ENCODE peak calls at places on chromosome 6, in six cellular contexts. N is IMR-90, M is GM12865, I is lower leg skin, U is astrocyte of the cerebellum, H is iPS-NIHi11. Y is an unnamed sample.

GRCh38 chr6:42276008-42276890 is 58.6 kb upstream of the MRPS10 start:
- DNase-seq in N (no peak), M (no peak), I (no peak), U (no peak), H (no peak), Y (no peak)

GRCh38 chr6:159762681-159763293 is 942 bp downstream of the ACAT2 start:
- DNase-seq in N (no peak), M (peak), I (peak), U (no peak), H (peak), Y (peak)

GRCh38 chr6:111711476-111711875 is 105.8 kb upstream of the TRAF3IP2 start:
- DNase-seq in N (no peak), M (no peak), I (no peak), U (no peak), H (peak), Y (no peak)

GRCh38 chr6:140711019-140711613 is 1336.7 kb upstream of the CITED2 start:
- DNase-seq in N (no peak), M (no peak), I (no peak), U (no peak), H (no peak), Y (no peak)

GRCh38 chr6:125858427-125859320 is 67.9 kb downstream of the NCOA7 start:
- DNase-seq in N (peak), M (peak), I (peak), U (peak), H (peak), Y (peak)

GRCh38 chr6:55040102-55040848 is 134.0 kb upstream of the HCRTR2 start:
- DNase-seq in N (peak), M (no peak), I (no peak), U (peak), H (no peak), Y (no peak)

GRCh38 chr6:43635387-43636311 is at the start of gene MAD2L1BP:
- DNase-seq in N (peak), M (peak), I (peak), U (no peak), H (peak), Y (peak)

GRCh38 chr6:125986956-125987617 is 747 bp downstream of the TRMT11 start:
- DNase-seq in N (peak), M (peak), I (no peak), U (no peak), H (no peak), Y (no peak)

GRCh38 chr6:167094820-167095637 is 27.9 kb upstream of the CCR6 start:
- DNase-seq in N (no peak), M (peak), I (no peak), U (no peak), H (no peak), Y (no peak)

GRCh38 chr6:53898026-53898795 is 103.4 kb downstream of the LRRC1 start:
- DNase-seq in N (peak), M (no peak), I (no peak), U (no peak), H (no peak), Y (no peak)

GRCh38 chr6:73285674-73286283 is 22.8 kb upstream of the KHDC1 start:
- DNase-seq in N (peak), M (peak), I (no peak), U (peak), H (peak), Y (no peak)

GRCh38 chr6:30149234-30149633 is 11.8 kb downstream of the TRIM10 start:
- DNase-seq in N (no peak), M (no peak), I (no peak), U (no peak), H (no peak), Y (no peak)

GRCh38 chr6:163335056-163335455 is 79.5 kb upstream of the QKI start:
- DNase-seq in N (no peak), M (no peak), I (no peak), U (no peak), H (no peak), Y (no peak)

GRCh38 chr6:170290306-170291128 is at the start of gene DLL1:
- DNase-seq in N (peak), M (peak), I (peak), U (no peak), H (no peak), Y (peak)

GRCh38 chr6:32972353-32973143 is 4.2 kb downstream of the BRD2 start:
- DNase-seq in N (no peak), M (peak), I (no peak), U (no peak), H (no peak), Y (no peak)

GRCh38 chr6:40302856-40303449 is 284.2 kb downstream of the LRFN2 start:
- DNase-seq in N (no peak), M (no peak), I (no peak), U (no peak), H (no peak), Y (no peak)

GRCh38 chr6:154113392-154113791 is 74.4 kb downstream of the OPRM1 start:
- DNase-seq in N (no peak), M (no peak), I (no peak), U (no peak), H (no peak), Y (no peak)

GRCh38 chr6:14717307-14717706 is 528.6 kb upstream of the JARID2 start:
- DNase-seq in N (no peak), M (no peak), I (no peak), U (no peak), H (no peak), Y (no peak)

GRCh38 chr6:165804331-165805066 is 141.5 kb upstream of the PDE10A start:
- DNase-seq in N (no peak), M (no peak), I (no peak), U (peak), H (peak), Y (no peak)

GRCh38 chr6:169173532-169174268 is 79.9 kb downstream of the THBS2 start:
- DNase-seq in N (peak), M (no peak), I (no peak), U (no peak), H (no peak), Y (no peak)

GRCh38 chr6:96460052-96460700 is 61.4 kb upstream of the UFL1 start:
- DNase-seq in N (no peak), M (no peak), I (no peak), U (no peak), H (no peak), Y (no peak)

GRCh38 chr6:46440133-46440532 is 51.1 kb downstream of the RCAN2 start:
- DNase-seq in N (peak), M (no peak), I (no peak), U (peak), H (no peak), Y (no peak)

GRCh38 chr6:33925869-33926268 is 122.1 kb upstream of the MLN start:
- DNase-seq in N (no peak), M (no peak), I (no peak), U (no peak), H (no peak), Y (no peak)

GRCh38 chr6:41231246-41231645 is 3.1 kb downstream of the TREML4 start:
- DNase-seq in N (no peak), M (no peak), I (no peak), U (no peak), H (no peak), Y (no peak)

GRCh38 chr6:38867726-38868125 is 152.6 kb downstream of the DNAH8 start:
- DNase-seq in N (no peak), M (no peak), I (no peak), U (no peak), H (no peak), Y (no peak)

GRCh38 chr6:122789078-122789861 is at the start of gene SMPDL3A:
- DNase-seq in N (peak), M (peak), I (peak), U (peak), H (peak), Y (peak)

GRCh38 chr6:161091972-161092701 is 100.6 kb downstream of the MAP3K4 start:
- DNase-seq in N (peak), M (no peak), I (no peak), U (no peak), H (no peak), Y (no peak)

GRCh38 chr6:88725111-88725711 is 238.2 kb downstream of the RNGTT start:
- DNase-seq in N (peak), M (peak), I (no peak), U (peak), H (peak), Y (peak)

GRCh38 chr6:7151381-7151780 is 43.6 kb downstream of the RREB1 start:
- DNase-seq in N (no peak), M (no peak), I (no peak), U (no peak), H (no peak), Y (no peak)

GRCh38 chr6:47376930-47377329 is 67.2 kb upstream of the TNFRSF21 start:
- DNase-seq in N (no peak), M (no peak), I (no peak), U (no peak), H (no peak), Y (no peak)

GRCh38 chr6:22152871-22153270 is 144.0 kb downstream of the PRL start:
- DNase-seq in N (no peak), M (no peak), I (no peak), U (no peak), H (no peak), Y (no peak)

GRCh38 chr6:135088818-135089809 is 34.5 kb upstream of the HBS1L start:
- DNase-seq in N (peak), M (peak), I (no peak), U (peak), H (peak), Y (no peak)

GRCh38 chr6:34056301-34056700 is 89.6 kb downstream of the GRM4 start:
- DNase-seq in N (peak), M (peak), I (peak), U (no peak), H (peak), Y (peak)

GRCh38 chr6:168968228-168968627 is 285.4 kb downstream of the THBS2 start:
- DNase-seq in N (peak), M (peak), I (peak), U (peak), H (no peak), Y (no peak)

GRCh38 chr6:166440729-166441128 is 58.0 kb upstream of the MPC1 start:
- DNase-seq in N (no peak), M (no peak), I (no peak), U (no peak), H (no peak), Y (no peak)

GRCh38 chr6:39824030-39824926 is 32.1 kb downstream of the DAAM2 start:
- DNase-seq in N (no peak), M (no peak), I (no peak), U (no peak), H (peak), Y (no peak)

Y was measured in Caco-2.